ENCODE peak calls at places on chromosomes 6 and 20, in four cellular contexts. J is erythroblast, P is IMR-90, B is A549. W is an unnamed sample.

GRCh38 chr6:21946298-21946783 is 350.5 kb downstream of the PRL start:
- DNase-seq in J (no peak), P (peak), B (no peak), W (no peak)

GRCh38 chr20:40703981-40704530 is 15.0 kb upstream of the MAFB start:
- DNase-seq in P (no peak), J (no peak), B (no peak), W (no peak)

GRCh38 chr20:10219993-10220750 is 1.5 kb downstream of the SNAP25 start:
- DNase-seq in J (no peak), B (no peak), P (no peak), W (no peak)

GRCh38 chr20:32972181-32973076 is 31.8 kb downstream of the SUN5 start:
- DNase-seq in P (no peak), J (no peak), B (no peak), W (no peak)

GRCh38 chr6:73732845-73733675 is 37.1 kb downstream of the CD109 start:
- DNase-seq in J (peak), B (peak), P (peak), W (peak)

GRCh38 chr20:29443819-29444218 is 1813.6 kb upstream of the DEFB115 start:
- DNase-seq in B (no peak), J (no peak), P (no peak), W (no peak)

GRCh38 chr20:22339091-22339881 is 245.1 kb downstream of the FOXA2 start:
- DNase-seq in B (peak), J (peak), P (peak), W (peak)

GRCh38 chr6:128508588-128509296 is 11.7 kb downstream of the PTPRK start:
- DNase-seq in J (no peak), B (peak), P (peak), W (no peak)

GRCh38 chr6:68774843-68775242 is 139.8 kb downstream of the ADGRB3 start:
- DNase-seq in P (no peak), B (no peak), J (no peak), W (no peak)

GRCh38 chr6:18360188-18360587 is 27.0 kb upstream of the RNF144B start:
- DNase-seq in P (no peak), J (no peak), B (no peak), W (no peak)

GRCh38 chr6:12957321-12958051 is 240.9 kb downstream of the PHACTR1 start:
- DNase-seq in J (peak), B (peak), P (peak), W (peak)

GRCh38 chr6:81634155-81634880 is 118.2 kb downstream of the TENT5A start:
- DNase-seq in P (no peak), B (no peak), J (no peak), W (no peak)

GRCh38 chr6:126063512-126064146 is 77.3 kb downstream of the TRMT11 start:
- DNase-seq in B (no peak), J (no peak), P (peak), W (no peak)

GRCh38 chr6:135212020-135212806 is 31.1 kb downstream of the MYB start:
- DNase-seq in P (peak), B (no peak), J (no peak), W (no peak)

GRCh38 chr6:30720738-30721197 is 616 bp downstream of the TUBB start:
- DNase-seq in B (no peak), P (peak), J (peak), W (peak)

GRCh38 chr20:45358282-45359068 is 4.5 kb upstream of the SYS1 start:
- DNase-seq in J (no peak), B (no peak), P (peak), W (peak)
- TF ChIP-seq POLR2A in J (no peak), B (no peak), P (no peak), W (peak)

DNA sequence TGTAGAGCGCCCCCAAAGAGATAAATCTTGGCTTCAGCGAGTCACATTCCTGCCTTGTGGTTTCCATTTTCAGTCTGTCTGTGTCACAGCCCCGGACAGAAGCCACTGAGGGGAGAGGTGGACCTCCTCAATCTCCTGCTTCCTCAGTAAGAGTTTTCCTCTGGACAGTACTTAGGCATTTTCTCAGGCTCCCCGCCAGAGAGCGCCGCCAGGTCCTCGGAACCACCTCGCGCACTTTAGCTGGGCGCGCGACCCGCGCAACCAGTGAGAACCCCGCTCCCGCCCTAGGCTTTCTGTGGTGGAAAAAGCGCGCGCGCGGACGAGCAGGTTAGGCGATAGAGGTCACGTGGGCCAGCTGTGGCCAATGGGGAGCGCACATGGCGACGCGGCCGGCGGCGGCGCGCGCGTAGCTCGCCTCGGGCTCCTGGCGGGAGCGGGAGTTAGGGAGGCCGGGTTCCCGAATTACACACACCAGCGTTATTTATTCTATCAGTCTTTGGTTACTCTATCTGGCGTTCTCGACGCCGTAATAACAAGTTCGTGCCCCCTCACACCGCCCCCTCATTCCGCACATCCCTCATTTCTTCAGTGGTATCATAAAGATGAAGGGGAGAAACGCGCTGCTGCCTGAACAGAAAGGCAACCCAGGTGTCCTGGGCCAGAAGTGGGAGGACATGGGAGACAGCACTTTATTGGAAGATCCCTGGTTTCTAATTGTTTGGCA is 19.4 kb downstream of the PXT1 start:
- DNase-seq in B (peak), P (peak), J (peak), W (peak)
- TF ChIP-seq POLR2A in B (peak), P (peak), J (peak), W (peak)

GRCh38 chr6:19831358-19831757 is 5.8 kb upstream of the ID4 start:
- DNase-seq in B (no peak), P (no peak), J (no peak), W (no peak)
- TF ChIP-seq POLR2A in B (no peak), P (no peak), J (no peak), W (no peak)

GRCh38 chr6:16130437-16130891 is 1.6 kb downstream of the MYLIP start:
- DNase-seq in B (no peak), P (no peak), J (peak), W (no peak)

GRCh38 chr6:16132909-16133308 is 4.0 kb downstream of the MYLIP start:
- DNase-seq in B (no peak), P (no peak), J (peak), W (no peak)

GRCh38 chr6:16128759-16129622 is at the start of gene MYLIP:
- DNase-seq in B (peak), P (peak), J (peak), W (peak)

GRCh38 chr6:16129623-16130243 is 847 bp downstream of the MYLIP start:
- DNase-seq in B (peak), J (peak), P (peak), W (peak)

GRCh38 chr6:16130932-16131387 is 2.1 kb downstream of the MYLIP start:
- DNase-seq in P (peak), B (peak), J (peak), W (no peak)
- TF ChIP-seq POLR2A in P (no peak), B (no peak), J (no peak), W (no peak)

DNA sequence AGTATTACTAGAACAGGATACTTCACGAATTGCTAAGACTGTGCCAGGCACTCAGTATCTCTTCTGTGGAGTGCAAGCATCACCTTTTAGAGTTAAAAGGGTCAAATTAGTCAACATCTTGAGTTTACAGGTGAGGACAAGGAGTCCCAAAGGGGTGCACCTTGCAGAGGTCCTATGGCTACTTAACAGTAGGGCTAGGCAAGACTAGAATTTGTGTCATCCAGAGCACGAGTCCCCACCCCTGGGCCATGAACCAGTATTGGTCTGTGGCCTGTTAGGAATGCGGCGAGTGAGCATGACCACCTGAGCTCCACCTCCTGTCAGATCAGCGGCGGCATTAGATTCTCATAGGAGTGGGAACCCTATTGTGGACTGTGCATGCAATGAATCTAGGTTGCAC is 10.5 kb upstream of the DSTN start:
- DNase-seq in J (no peak), P (no peak), B (no peak), W (no peak)
- TF ChIP-seq POLR2A in J (no peak), P (no peak), B (no peak), W (no peak)

GRCh38 chr6:87322304-87323212 is at the start of gene SMIM8:
- DNase-seq in P (peak), B (peak), J (peak), W (peak)
- TF ChIP-seq POLR2A in P (no peak), B (peak), J (peak), W (peak)

DNA sequence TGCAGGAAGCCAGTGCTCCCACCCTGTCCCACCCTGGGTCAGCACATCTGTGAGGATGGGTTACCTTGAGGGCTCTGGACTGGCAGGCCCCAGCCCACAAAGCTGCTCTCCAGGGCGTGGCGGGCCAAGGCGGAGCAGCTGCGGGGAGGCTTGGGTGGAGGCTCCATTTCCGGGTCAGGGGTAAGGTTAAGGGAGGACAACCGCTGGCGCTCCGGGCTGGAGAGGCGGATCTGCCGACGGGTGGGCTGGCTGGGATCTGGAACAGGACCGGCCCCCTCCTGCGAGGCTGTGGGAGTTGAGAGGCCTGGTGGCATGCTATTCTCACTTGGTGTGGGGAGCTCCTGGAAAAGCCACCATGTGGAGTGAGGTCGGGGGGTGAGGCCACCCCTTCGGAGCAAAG is 5.5 kb downstream of the SMPD2 start:
- DNase-seq in J (no peak), P (no peak), B (no peak), W (peak)
- TF ChIP-seq POLR2A in J (no peak), P (no peak), B (no peak), W (no peak)